ENCODE peak calls at places on chromosomes 6 and 20, in five cellular contexts. F is HCT116, B is prostate gland, Q is uterus, V is HepG2. W is an unnamed sample.

GRCh38 chr20:63273635-63274380 is 1.2 kb downstream of the ARFGAP1 start:
- DNase-seq in F (no peak), B (no peak), Q (no peak), V (peak; percentile 82), W (no peak)

GRCh38 chr6:105609375-105609991 is 206.6 kb upstream of the PREP start:
- DNase-seq in V (no peak), F (no peak), Q (peak; percentile 25), B (no peak), W (no peak)

GRCh38 chr6:52213127-52213526 is 27.0 kb downstream of the IL17A start:
- DNase-seq in V (peak; percentile 51), F (no peak), B (no peak), Q (no peak), W (no peak)

GRCh38 chr6:147058786-147059434 is 145.3 kb upstream of the STXBP5 start:
- DNase-seq in F (no peak), Q (no peak), V (no peak), B (no peak), W (no peak)

GRCh38 chr20:35871311-35871771 is 83.0 kb downstream of the SCAND1 start:
- DNase-seq in V (no peak), F (no peak), Q (peak; percentile 54), B (peak; percentile 44), W (no peak)

GRCh38 chr6:169993861-169994481 is 242.5 kb downstream of the ERMARD start:
- DNase-seq in V (no peak), Q (no peak), B (no peak), F (no peak), W (no peak)

GRCh38 chr6:1625926-1626413 is 16.3 kb downstream of the FOXC1 start:
- DNase-seq in F (no peak), V (no peak), Q (no peak), B (no peak), W (no peak)

GRCh38 chr20:32603046-32603726 is 18.1 kb upstream of the NOL4L start:
- DNase-seq in F (no peak), V (no peak), B (no peak), Q (no peak), W (peak; percentile 30)

GRCh38 chr6:169253341-169253740 is 305 bp downstream of the THBS2 start:
- DNase-seq in F (no peak), V (no peak), Q (peak; percentile 36), B (no peak), W (no peak)

GRCh38 chr6:38799529-38800184 is 84.5 kb downstream of the DNAH8 start:
- DNase-seq in Q (no peak), B (no peak), F (no peak), V (no peak), W (no peak)

GRCh38 chr6:131070061-131070460 is 7.0 kb upstream of the EPB41L2 start:
- DNase-seq in Q (no peak), B (no peak), F (no peak), V (no peak), W (no peak)

GRCh38 chr6:139028658-139029469 is at the start of gene ABRACL:
- DNase-seq in B (peak; percentile 69), F (peak; percentile 56), V (no peak), Q (peak; percentile 63), W (peak; percentile 49)

GRCh38 chr20:45964024-45964423 is 8.0 kb downstream of the ZNF335 start:
- DNase-seq in F (no peak), B (no peak), Q (no peak), V (no peak), W (peak; percentile 66)

GRCh38 chr6:140480852-140481251 is 1106.4 kb upstream of the CITED2 start:
- DNase-seq in Q (no peak), B (no peak), V (no peak), F (no peak), W (no peak)

GRCh38 chr6:71012871-71013456 is 56.1 kb upstream of the B3GAT2 start:
- DNase-seq in F (peak; percentile 42), B (peak; percentile 32), V (peak; percentile 57), Q (no peak), W (no peak)

GRCh38 chr6:27129917-27130316 is 117.6 kb upstream of the PRSS16 start:
- DNase-seq in F (no peak), Q (no peak), V (no peak), B (no peak), W (no peak)

GRCh38 chr6:112665815-112666214 is 318.7 kb downstream of the RFPL4B start:
- DNase-seq in B (no peak), F (no peak), Q (no peak), V (no peak), W (no peak)

GRCh38 chr6:30881987-30882763 is 2.1 kb upstream of the DDR1 start:
- DNase-seq in F (no peak), Q (no peak), V (no peak), B (peak; percentile 36), W (peak; percentile 84)

GRCh38 chr6:30883743-30884520 is at the start of gene DDR1:
- DNase-seq in F (no peak), Q (peak; percentile 84), V (peak; percentile 38), B (peak; percentile 89), W (peak; percentile 96)

GRCh38 chr6:30883476-30883742 is 910 bp upstream of the DDR1 start:
- DNase-seq in Q (no peak), F (no peak), V (no peak), B (no peak), W (no peak)

GRCh38 chr6:30881392-30881986 is 2.8 kb upstream of the DDR1 start:
- DNase-seq in V (no peak), B (no peak), Q (no peak), F (no peak), W (peak; percentile 73)

GRCh38 chr6:30882764-30883475 is 1.4 kb upstream of the DDR1 start:
- DNase-seq in F (peak; percentile 54), V (no peak), B (peak; percentile 93), Q (no peak), W (peak; percentile 67)
- TF ChIP-seq POLR2A in F (no peak), V (no peak), B (peak; percentile 62), Q (peak; percentile 5), W (no peak)

DNA sequence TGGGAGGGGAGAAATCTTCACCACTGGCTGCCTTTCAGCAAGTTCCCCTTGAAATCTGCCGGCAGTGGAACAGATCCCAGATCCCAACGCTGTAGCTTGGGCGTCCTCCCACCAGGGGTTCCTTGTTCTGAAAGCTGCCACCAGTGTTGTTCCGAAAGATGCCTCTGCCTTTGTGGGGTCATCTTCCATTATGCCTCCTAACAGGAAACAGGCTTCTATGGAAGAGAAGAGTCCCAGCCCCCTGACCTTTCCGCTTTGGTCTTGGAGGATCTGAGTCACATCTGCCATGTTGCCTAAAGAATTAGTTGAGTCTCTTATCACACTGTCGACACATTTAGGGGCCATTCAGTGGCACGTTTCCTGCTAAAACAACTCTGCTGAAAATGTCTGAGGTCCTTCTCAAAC is 57.5 kb upstream of the NFATC2 start:
- DNase-seq in B (no peak), F (no peak), Q (no peak), V (no peak), W (no peak)
- TF ChIP-seq POLR2A in B (no peak), F (no peak), Q (no peak), V (no peak), W (no peak)

DNA sequence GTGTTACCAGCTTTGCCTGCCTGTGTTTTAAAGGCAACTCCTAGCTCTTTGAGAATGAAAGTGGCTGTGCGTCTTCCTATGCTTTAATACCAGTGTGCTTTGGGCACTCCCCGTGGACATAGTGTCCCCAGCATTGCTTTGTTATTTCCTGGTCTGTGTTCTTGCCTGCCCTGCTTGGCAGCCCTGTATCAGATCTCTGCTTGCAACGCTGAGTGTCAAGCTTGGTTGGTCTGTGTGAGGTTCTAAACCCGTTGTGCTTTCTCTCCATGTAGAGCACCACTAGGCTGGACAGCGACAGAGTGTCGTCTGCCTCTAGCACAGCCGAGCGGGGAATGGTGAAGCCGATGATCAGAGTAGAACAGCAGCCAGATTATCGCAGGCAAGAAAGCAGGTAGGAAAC is 80.2 kb downstream of the AFDN start:
- DNase-seq in B (peak; percentile 95), Q (peak; percentile 41), F (no peak), V (no peak), W (peak; percentile 35)
- TF ChIP-seq POLR2A in B (peak; percentile 40), Q (no peak), F (no peak), V (no peak), W (no peak)

GRCh38 chr6:43926644-43927524 is 156.9 kb downstream of the VEGFA start:
- DNase-seq in F (peak; percentile 72), B (no peak), Q (peak; percentile 93), V (peak; percentile 90), W (no peak)
- TF ChIP-seq POLR2A in F (no peak), B (no peak), Q (peak; percentile 6), V (peak; percentile 31), W (no peak)